ENCODE peak calls at places on chromosome 18, in nine cellular contexts. One of them, this sample, is unnamed. For H3K36me3, the result is how much of the 10 kb centered on the place peaks cover.

GRCh38 chr18:57466307-57466706 is 31.1 kb downstream of the ONECUT2 start:
- DNase-seq in mucosa of descending colon: no peak
- DNase-seq in left ventricle myocardium inferior: no peak
- DNase-seq in OCI-LY7: no peak
- DNase-seq in effector memory CD4-positive, alpha-beta T cell: no peak
- DNase-seq in pancreas: no peak
- DNase-seq in lung: no peak
- DNase-seq in HAP-1: no peak
- DNase-seq in ovary: no peak
- DNase-seq in this sample: no peak

GRCh38 chr18:59613903-59614302 is 83.3 kb downstream of the CCBE1 start:
- DNase-seq in mucosa of descending colon: no peak
- DNase-seq in pancreas: no peak
- DNase-seq in ovary: no peak
- DNase-seq in lung: no peak
- DNase-seq in OCI-LY7: no peak
- DNase-seq in left ventricle myocardium inferior: no peak
- DNase-seq in effector memory CD4-positive, alpha-beta T cell: no peak
- DNase-seq in HAP-1: no peak
- DNase-seq in this sample: no peak

GRCh38 chr18:46426311-46427047 is 230.5 kb downstream of the LOXHD1 start:
- DNase-seq in effector memory CD4-positive, alpha-beta T cell: no peak
- DNase-seq in HAP-1: no peak
- DNase-seq in lung: no peak
- DNase-seq in mucosa of descending colon: no peak
- DNase-seq in pancreas: no peak
- DNase-seq in OCI-LY7: no peak
- DNase-seq in ovary: no peak
- DNase-seq in left ventricle myocardium inferior: no peak
- DNase-seq in this sample: no peak

GRCh38 chr18:34322365-34323289 is 97.9 kb upstream of the NOL4 start:
- DNase-seq in HAP-1: peak
- DNase-seq in mucosa of descending colon: peak
- DNase-seq in lung: peak
- DNase-seq in OCI-LY7: peak
- DNase-seq in effector memory CD4-positive, alpha-beta T cell: no peak
- DNase-seq in ovary: peak
- DNase-seq in left ventricle myocardium inferior: peak
- DNase-seq in pancreas: peak
- DNase-seq in this sample: no peak

GRCh38 chr18:52481116-52481515 is 141.1 kb downstream of the DCC start:
- DNase-seq in mucosa of descending colon: peak
- DNase-seq in lung: peak
- DNase-seq in OCI-LY7: no peak
- DNase-seq in HAP-1: no peak
- DNase-seq in left ventricle myocardium inferior: no peak
- DNase-seq in ovary: no peak
- DNase-seq in pancreas: peak
- DNase-seq in effector memory CD4-positive, alpha-beta T cell: no peak
- DNase-seq in this sample: no peak

GRCh38 chr18:26405190-26405781 is 143.1 kb downstream of the KCTD1 start:
- DNase-seq in lung: no peak
- DNase-seq in mucosa of descending colon: peak
- DNase-seq in pancreas: peak
- DNase-seq in effector memory CD4-positive, alpha-beta T cell: no peak
- DNase-seq in left ventricle myocardium inferior: peak
- DNase-seq in HAP-1: no peak
- DNase-seq in ovary: no peak
- DNase-seq in OCI-LY7: peak
- DNase-seq in this sample: no peak

GRCh38 chr18:72672364-72673151 is 128.4 kb upstream of the CBLN2 start:
- DNase-seq in HAP-1: peak
- DNase-seq in lung: no peak
- DNase-seq in mucosa of descending colon: peak
- DNase-seq in ovary: no peak
- DNase-seq in pancreas: no peak
- DNase-seq in OCI-LY7: peak
- DNase-seq in effector memory CD4-positive, alpha-beta T cell: no peak
- DNase-seq in left ventricle myocardium inferior: no peak
- DNase-seq in this sample: no peak

GRCh38 chr18:55982992-55983391 is 395.0 kb upstream of the TCF4 start:
- DNase-seq in pancreas: no peak
- DNase-seq in left ventricle myocardium inferior: no peak
- DNase-seq in ovary: no peak
- DNase-seq in OCI-LY7: no peak
- DNase-seq in effector memory CD4-positive, alpha-beta T cell: no peak
- DNase-seq in HAP-1: no peak
- DNase-seq in lung: no peak
- DNase-seq in mucosa of descending colon: no peak
- DNase-seq in this sample: no peak

GRCh38 chr18:56576826-56577573 is 61.4 kb downstream of the TXNL1 start:
- DNase-seq in left ventricle myocardium inferior: peak
- DNase-seq in lung: no peak
- DNase-seq in ovary: no peak
- DNase-seq in pancreas: no peak
- DNase-seq in HAP-1: peak
- DNase-seq in mucosa of descending colon: no peak
- DNase-seq in effector memory CD4-positive, alpha-beta T cell: no peak
- DNase-seq in OCI-LY7: no peak
- DNase-seq in this sample: no peak

GRCh38 chr18:49751427-49752094 is 61.8 kb downstream of the ACAA2 start:
- DNase-seq in HAP-1: no peak
- DNase-seq in mucosa of descending colon: no peak
- DNase-seq in lung: no peak
- DNase-seq in effector memory CD4-positive, alpha-beta T cell: no peak
- DNase-seq in pancreas: no peak
- DNase-seq in ovary: no peak
- DNase-seq in left ventricle myocardium inferior: no peak
- DNase-seq in OCI-LY7: no peak
- DNase-seq in this sample: no peak

GRCh38 chr18:58100154-58100553 is 56.1 kb downstream of the NEDD4L start:
- DNase-seq in lung: no peak
- DNase-seq in pancreas: no peak
- DNase-seq in OCI-LY7: no peak
- DNase-seq in mucosa of descending colon: no peak
- DNase-seq in left ventricle myocardium inferior: no peak
- DNase-seq in ovary: no peak
- DNase-seq in effector memory CD4-positive, alpha-beta T cell: no peak
- DNase-seq in HAP-1: no peak
- DNase-seq in this sample: no peak

GRCh38 chr18:55790296-55790695 is 202.3 kb upstream of the TCF4 start:
- DNase-seq in left ventricle myocardium inferior: no peak
- DNase-seq in ovary: no peak
- DNase-seq in HAP-1: no peak
- DNase-seq in lung: no peak
- DNase-seq in OCI-LY7: no peak
- DNase-seq in pancreas: no peak
- DNase-seq in effector memory CD4-positive, alpha-beta T cell: no peak
- DNase-seq in mucosa of descending colon: no peak
- DNase-seq in this sample: peak

GRCh38 chr18:49784427-49785185 is 28.7 kb downstream of the ACAA2 start:
- DNase-seq in left ventricle myocardium inferior: no peak
- DNase-seq in mucosa of descending colon: no peak
- DNase-seq in ovary: no peak
- DNase-seq in effector memory CD4-positive, alpha-beta T cell: no peak
- DNase-seq in OCI-LY7: no peak
- DNase-seq in lung: no peak
- DNase-seq in HAP-1: no peak
- DNase-seq in pancreas: no peak
- DNase-seq in this sample: no peak

GRCh38 chr18:37565985-37566478 is 434 bp upstream of the CELF4 start:
- DNase-seq in left ventricle myocardium inferior: peak
- DNase-seq in ovary: peak
- DNase-seq in pancreas: peak
- DNase-seq in mucosa of descending colon: peak
- DNase-seq in OCI-LY7: no peak
- DNase-seq in HAP-1: peak
- DNase-seq in effector memory CD4-positive, alpha-beta T cell: no peak
- DNase-seq in lung: no peak
- DNase-seq in this sample: no peak

GRCh38 chr18:36776650-36777049 is 52.2 kb downstream of the TPGS2 start:
- DNase-seq in effector memory CD4-positive, alpha-beta T cell: no peak
- DNase-seq in ovary: no peak
- DNase-seq in mucosa of descending colon: no peak
- DNase-seq in OCI-LY7: no peak
- DNase-seq in HAP-1: no peak
- DNase-seq in lung: no peak
- DNase-seq in left ventricle myocardium inferior: no peak
- DNase-seq in pancreas: no peak
- DNase-seq in this sample: no peak

GRCh38 chr18:68504441-68505221 is 210.3 kb downstream of the TMX3 start:
- DNase-seq in ovary: no peak
- DNase-seq in lung: no peak
- DNase-seq in left ventricle myocardium inferior: no peak
- DNase-seq in pancreas: no peak
- DNase-seq in OCI-LY7: no peak
- DNase-seq in HAP-1: no peak
- DNase-seq in mucosa of descending colon: no peak
- DNase-seq in effector memory CD4-positive, alpha-beta T cell: no peak
- DNase-seq in this sample: no peak
- H3K36me3 ChIP-seq in ovary: under half
- H3K36me3 ChIP-seq in lung: under half
- H3K36me3 ChIP-seq in left ventricle myocardium inferior: under half
- H3K36me3 ChIP-seq in pancreas: under half
- H3K36me3 ChIP-seq in OCI-LY7: under half
- H3K36me3 ChIP-seq in HAP-1: under half
- H3K36me3 ChIP-seq in mucosa of descending colon: under half
- H3K36me3 ChIP-seq in effector memory CD4-positive, alpha-beta T cell: under half
- H3K36me3 ChIP-seq in this sample: under half

DNA sequence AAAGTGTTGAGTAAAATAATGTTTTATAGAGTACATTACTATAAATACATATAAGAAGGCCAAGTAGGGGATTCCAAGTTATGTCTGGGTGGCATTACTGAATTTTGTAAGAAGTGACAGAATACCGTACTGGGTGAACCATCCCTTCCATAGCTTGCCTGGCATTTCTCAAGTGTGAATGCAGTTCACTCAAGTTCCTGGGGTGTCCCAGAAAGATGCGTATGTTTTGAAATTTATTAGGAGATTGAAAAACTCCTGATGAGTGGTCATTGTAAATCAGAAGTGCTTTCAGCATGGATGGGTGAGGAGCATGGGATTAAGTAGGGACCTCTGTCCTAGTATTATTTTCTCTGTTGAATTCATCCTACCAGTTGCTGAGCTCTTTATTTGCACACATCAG is 103.2 kb downstream of the VAPA start:
- DNase-seq in ovary: no peak
- DNase-seq in OCI-LY7: no peak
- DNase-seq in effector memory CD4-positive, alpha-beta T cell: no peak
- DNase-seq in left ventricle myocardium inferior: no peak
- DNase-seq in lung: no peak
- DNase-seq in pancreas: no peak
- DNase-seq in HAP-1: no peak
- DNase-seq in mucosa of descending colon: no peak
- DNase-seq in this sample: no peak
- H3K4me3 ChIP-seq in ovary: no peak
- H3K4me3 ChIP-seq in OCI-LY7: no peak
- H3K4me3 ChIP-seq in effector memory CD4-positive, alpha-beta T cell: no peak
- H3K4me3 ChIP-seq in left ventricle myocardium inferior: no peak
- H3K4me3 ChIP-seq in lung: no peak
- H3K4me3 ChIP-seq in pancreas: no peak
- H3K4me3 ChIP-seq in HAP-1: no peak
- H3K4me3 ChIP-seq in mucosa of descending colon: no peak
- H3K4me3 ChIP-seq in this sample: no peak

GRCh38 chr18:23529597-23529996 is 26.3 kb downstream of the RMC1 start:
- DNase-seq in HAP-1: no peak
- DNase-seq in ovary: no peak
- DNase-seq in pancreas: no peak
- DNase-seq in OCI-LY7: no peak
- DNase-seq in left ventricle myocardium inferior: no peak
- DNase-seq in mucosa of descending colon: no peak
- DNase-seq in lung: no peak
- DNase-seq in effector memory CD4-positive, alpha-beta T cell: no peak
- DNase-seq in this sample: no peak
- H3K36me3 ChIP-seq in HAP-1: half or more
- H3K36me3 ChIP-seq in ovary: under half
- H3K36me3 ChIP-seq in pancreas: half or more
- H3K36me3 ChIP-seq in OCI-LY7: half or more
- H3K36me3 ChIP-seq in left ventricle myocardium inferior: half or more
- H3K36me3 ChIP-seq in mucosa of descending colon: under half
- H3K36me3 ChIP-seq in lung: half or more
- H3K36me3 ChIP-seq in effector memory CD4-positive, alpha-beta T cell: half or more
- H3K36me3 ChIP-seq in this sample: under half

DNA sequence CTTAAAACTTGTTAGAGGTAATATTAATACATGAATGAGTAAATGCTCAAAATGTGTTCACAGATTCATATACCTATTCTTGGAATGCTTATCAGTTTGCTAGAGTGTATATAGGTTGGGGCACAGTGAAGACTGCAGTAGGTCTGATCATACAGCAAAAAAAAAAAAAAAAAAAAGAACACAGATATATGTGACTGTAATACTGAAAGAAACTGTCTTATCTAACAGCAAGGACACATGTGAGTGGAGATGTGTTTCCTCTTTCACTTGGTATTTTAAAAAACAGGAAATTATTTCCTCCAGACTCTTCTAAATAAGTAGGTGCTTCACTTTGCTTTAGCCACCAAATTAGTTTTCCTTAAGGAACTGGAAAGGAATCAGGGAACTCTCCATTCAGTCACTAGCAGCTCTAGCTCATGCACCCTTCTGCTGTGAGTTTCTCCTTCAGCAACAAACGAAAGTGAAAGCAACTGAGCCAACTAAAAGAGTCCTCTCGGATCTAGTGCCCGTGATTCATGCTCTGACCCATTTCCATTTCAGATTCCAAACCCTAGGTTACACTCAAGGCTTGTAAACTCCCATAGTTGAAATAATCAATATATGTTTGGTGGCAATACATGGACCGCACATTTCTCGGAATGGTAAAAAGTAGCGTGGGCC is 98.5 kb downstream of the DSEL start:
- DNase-seq in effector memory CD4-positive, alpha-beta T cell: no peak
- DNase-seq in OCI-LY7: no peak
- DNase-seq in lung: no peak
- DNase-seq in pancreas: no peak
- DNase-seq in ovary: no peak
- DNase-seq in HAP-1: no peak
- DNase-seq in left ventricle myocardium inferior: no peak
- DNase-seq in mucosa of descending colon: peak
- DNase-seq in this sample: no peak
- H3K4me3 ChIP-seq in effector memory CD4-positive, alpha-beta T cell: peak
- H3K4me3 ChIP-seq in OCI-LY7: no peak
- H3K4me3 ChIP-seq in lung: no peak
- H3K4me3 ChIP-seq in pancreas: no peak
- H3K4me3 ChIP-seq in ovary: peak
- H3K4me3 ChIP-seq in HAP-1: no peak
- H3K4me3 ChIP-seq in left ventricle myocardium inferior: peak
- H3K4me3 ChIP-seq in mucosa of descending colon: no peak
- H3K4me3 ChIP-seq in this sample: peak

GRCh38 chr18:21509062-21509461 is 91.4 kb downstream of the ESCO1 start:
- DNase-seq in ovary: no peak
- DNase-seq in pancreas: no peak
- DNase-seq in left ventricle myocardium inferior: no peak
- DNase-seq in mucosa of descending colon: no peak
- DNase-seq in OCI-LY7: no peak
- DNase-seq in lung: no peak
- DNase-seq in effector memory CD4-positive, alpha-beta T cell: no peak
- DNase-seq in HAP-1: no peak
- DNase-seq in this sample: no peak
- H3K36me3 ChIP-seq in ovary: under half
- H3K36me3 ChIP-seq in pancreas: under half
- H3K36me3 ChIP-seq in left ventricle myocardium inferior: under half
- H3K36me3 ChIP-seq in mucosa of descending colon: under half
- H3K36me3 ChIP-seq in OCI-LY7: under half
- H3K36me3 ChIP-seq in lung: under half
- H3K36me3 ChIP-seq in effector memory CD4-positive, alpha-beta T cell: under half
- H3K36me3 ChIP-seq in HAP-1: under half
- H3K36me3 ChIP-seq in this sample: under half

GRCh38 chr18:76467371-76468190 is 27.5 kb downstream of the ZNF516 start:
- DNase-seq in left ventricle myocardium inferior: no peak
- DNase-seq in pancreas: no peak
- DNase-seq in ovary: peak
- DNase-seq in HAP-1: no peak
- DNase-seq in mucosa of descending colon: no peak
- DNase-seq in effector memory CD4-positive, alpha-beta T cell: no peak
- DNase-seq in OCI-LY7: no peak
- DNase-seq in lung: no peak
- DNase-seq in this sample: no peak
- H3K4me3 ChIP-seq in left ventricle myocardium inferior: peak
- H3K4me3 ChIP-seq in pancreas: no peak
- H3K4me3 ChIP-seq in ovary: no peak
- H3K4me3 ChIP-seq in HAP-1: no peak
- H3K4me3 ChIP-seq in mucosa of descending colon: no peak
- H3K4me3 ChIP-seq in effector memory CD4-positive, alpha-beta T cell: no peak
- H3K4me3 ChIP-seq in OCI-LY7: no peak
- H3K4me3 ChIP-seq in lung: no peak
- H3K4me3 ChIP-seq in this sample: no peak

This sample was measured in BJ.